ENCODE peak calls at places on chromosomes 3 and 15, in eight cellular contexts. K, V, B, R, F, Y, M and G are unnamed samples.
A peak's percentile ranks its signal among the peaks of the same experiment; 100 is the strongest.

GRCh38 chr15:22780267-22780666 is 6.2 kb upstream of the NIPA1 start:
- DNase-seq in M (no peak), K (no peak), R (no peak), V (peak; percentile 38), F (no peak), Y (no peak), B (no peak), G (no peak)

GRCh38 chr3:196135693-196136639 is 54.1 kb upstream of the TFRC start:
- DNase-seq in M (no peak), B (no peak), K (peak; percentile 35), V (peak; percentile 10), F (no peak), Y (no peak), R (no peak), G (no peak)

GRCh38 chr3:104556372-104557078 is 810.2 kb upstream of the ALCAM start:
- DNase-seq in K (no peak), Y (no peak), M (no peak), V (peak; percentile 60), R (no peak), B (no peak), F (no peak), G (no peak)

GRCh38 chr3:66475386-66476020 is 25.3 kb downstream of the LRIG1 start:
- DNase-seq in R (no peak), F (no peak), B (no peak), V (no peak), K (no peak), M (no peak), Y (no peak), G (no peak)

GRCh38 chr3:98982336-98982735 is 80.8 kb upstream of the DCBLD2 start:
- DNase-seq in Y (no peak), V (no peak), R (no peak), F (no peak), M (no peak), B (no peak), K (no peak), G (peak; percentile 54)

GRCh38 chr15:74314897-74315438 is 52.5 kb downstream of the CYP11A1 start:
- DNase-seq in V (peak; percentile 54), K (no peak), B (no peak), M (no peak), F (peak; percentile 73), Y (no peak), R (no peak), G (peak; percentile 60)

GRCh38 chr15:83092309-83092976 is 15.0 kb upstream of the TM6SF1 start:
- DNase-seq in F (no peak), V (peak; percentile 74), Y (peak; percentile 32), M (no peak), B (peak; percentile 46), R (peak; percentile 73), K (peak; percentile 50), G (no peak)

GRCh38 chr3:193744822-193745684 is 152.0 kb downstream of the OPA1 start:
- DNase-seq in B (no peak), K (peak; percentile 72), Y (no peak), R (no peak), F (no peak), M (no peak), V (no peak), G (no peak)

GRCh38 chr15:45110256-45110820 is 3.6 kb downstream of the DUOX2 start:
- DNase-seq in Y (no peak), R (no peak), B (no peak), F (no peak), M (no peak), V (no peak), K (no peak), G (no peak)

GRCh38 chr15:45113380-45113990 is 487 bp downstream of the DUOX2 start:
- DNase-seq in R (no peak), F (no peak), K (no peak), Y (no peak), B (no peak), V (no peak), M (no peak), G (no peak)

GRCh38 chr15:45112143-45112591 is 1.8 kb downstream of the DUOX2 start:
- DNase-seq in R (no peak), M (no peak), Y (no peak), B (no peak), V (no peak), F (no peak), K (no peak), G (no peak)

GRCh38 chr15:45112592-45113379 is 1.2 kb downstream of the DUOX2 start:
- DNase-seq in K (peak; percentile 35), V (no peak), R (no peak), Y (no peak), F (no peak), B (no peak), M (peak; percentile 13), G (no peak)

GRCh38 chr15:45111390-45112142 is 2.4 kb downstream of the DUOX2 start:
- DNase-seq in K (no peak), V (no peak), M (no peak), Y (no peak), B (no peak), F (no peak), R (no peak), G (no peak)
- TF ChIP-seq CTCF in K (no peak), V (no peak), M (no peak), Y (no peak), B (no peak), F (no peak), R (no peak), G (no peak)

DNA sequence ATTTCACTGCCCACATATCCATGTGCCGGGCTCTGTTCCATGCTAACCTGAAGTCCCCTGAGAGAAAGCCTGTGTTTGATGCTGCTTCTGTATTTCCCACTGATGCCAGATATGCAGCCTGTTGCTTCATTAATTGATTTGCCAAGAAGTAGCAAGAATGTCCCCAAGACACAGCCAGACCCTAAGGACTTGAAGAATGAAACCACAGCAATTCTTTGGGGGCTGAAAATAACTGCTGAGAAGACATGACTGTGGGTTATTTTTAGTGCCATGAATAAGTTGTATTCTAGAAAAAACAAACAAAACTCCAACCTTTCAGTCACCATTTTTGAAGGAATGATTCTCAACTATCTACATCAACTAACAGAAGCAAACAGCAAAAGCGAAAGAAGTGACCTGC is 226.6 kb downstream of the DTWD1 start:
- DNase-seq in F (no peak), B (no peak), R (no peak), Y (no peak), V (peak; percentile 64), K (no peak), M (no peak), G (peak; percentile 69)
- H3K4me3 ChIP-seq in F (no peak overlapping the region), B (no peak overlapping the region), R (no peak overlapping the region), Y (no peak overlapping the region), V (peak overlapping the region; percentile 2), K (no peak overlapping the region), M (no peak overlapping the region), G (no peak overlapping the region)

GRCh38 chr3:30750967-30751366 is 143.5 kb downstream of the GADL1 start:
- DNase-seq in Y (no peak), F (no peak), V (no peak), M (no peak), K (no peak), B (no peak), R (no peak), G (no peak)

GRCh38 chr3:30749230-30749629 is 142.8 kb downstream of the TGFBR2 start:
- DNase-seq in R (no peak), F (no peak), V (no peak), Y (no peak), M (no peak), K (no peak), B (no peak), G (no peak)

GRCh38 chr3:30747771-30748281 is 141.4 kb downstream of the TGFBR2 start:
- DNase-seq in V (peak; percentile 68), F (no peak), Y (no peak), B (no peak), K (peak; percentile 13), R (no peak), M (peak; percentile 41), G (peak; percentile 60)

GRCh38 chr3:30752961-30753360 is 141.5 kb downstream of the GADL1 start:
- DNase-seq in K (peak; percentile 53), V (peak; percentile 84), F (no peak), B (no peak), M (peak; percentile 36), R (no peak), Y (peak; percentile 34), G (peak; percentile 54)

DNA sequence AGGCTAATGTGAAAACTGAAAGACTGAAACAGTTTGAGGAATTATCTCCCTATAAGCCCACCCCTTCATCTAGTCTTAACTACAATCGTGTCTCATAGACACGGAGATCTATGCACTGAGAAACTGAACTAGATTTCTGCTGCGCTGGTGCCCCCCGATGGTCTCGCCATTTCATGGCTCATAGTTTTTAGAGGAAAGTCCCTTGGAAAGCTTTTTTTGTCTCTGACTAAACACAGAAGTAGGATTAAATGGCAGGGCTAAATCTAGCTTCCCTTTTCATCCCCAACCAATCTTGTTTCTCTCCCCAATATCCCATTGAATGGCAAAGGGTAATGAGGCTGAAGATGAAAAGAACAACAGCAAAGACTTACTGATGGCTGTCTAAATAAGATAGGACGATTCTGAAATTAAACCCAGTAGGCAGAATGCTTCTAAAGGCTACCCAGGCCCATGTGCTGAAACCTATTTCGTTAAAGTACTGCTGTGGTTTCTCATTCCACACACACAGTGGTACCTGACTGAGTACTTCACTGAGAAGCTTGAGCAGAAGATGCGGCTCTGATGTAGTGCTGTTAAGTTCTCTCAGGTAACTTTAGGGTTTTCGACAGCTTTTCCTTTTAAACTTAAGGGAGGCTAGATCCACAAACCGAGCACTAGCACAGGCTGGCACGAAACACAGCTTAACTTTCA is 142.7 kb downstream of the GADL1 start:
- DNase-seq in K (peak; percentile 49), R (no peak), F (peak; percentile 52), B (peak; percentile 18), Y (peak; percentile 27), M (no peak), V (peak; percentile 68), G (peak; percentile 74)
- TF ChIP-seq CTCF in K (peak; percentile 53), R (peak; percentile 23), F (peak; percentile 30), B (peak; percentile 38), Y (no peak), M (peak; percentile 49), V (peak; percentile 41), G (peak; percentile 69)

GRCh38 chr3:37520802-37521350 is 340.8 kb upstream of the CTDSPL start:
- DNase-seq in Y (no peak), R (no peak), K (no peak), F (no peak), M (no peak), B (no peak), V (no peak), G (peak; percentile 6)

GRCh38 chr3:37519661-37520060 is 342.0 kb upstream of the CTDSPL start:
- DNase-seq in F (no peak), B (no peak), M (no peak), Y (no peak), K (no peak), R (no peak), V (no peak), G (no peak)

GRCh38 chr3:37523361-37523760 is 338.3 kb upstream of the CTDSPL start:
- DNase-seq in F (no peak), K (no peak), M (no peak), Y (no peak), R (no peak), B (no peak), V (no peak), G (no peak)

GRCh38 chr3:37521403-37521802 is 340.3 kb upstream of the CTDSPL start:
- DNase-seq in K (peak; percentile 29), M (no peak), R (no peak), F (no peak), Y (no peak), B (no peak), V (no peak), G (no peak)

DNA sequence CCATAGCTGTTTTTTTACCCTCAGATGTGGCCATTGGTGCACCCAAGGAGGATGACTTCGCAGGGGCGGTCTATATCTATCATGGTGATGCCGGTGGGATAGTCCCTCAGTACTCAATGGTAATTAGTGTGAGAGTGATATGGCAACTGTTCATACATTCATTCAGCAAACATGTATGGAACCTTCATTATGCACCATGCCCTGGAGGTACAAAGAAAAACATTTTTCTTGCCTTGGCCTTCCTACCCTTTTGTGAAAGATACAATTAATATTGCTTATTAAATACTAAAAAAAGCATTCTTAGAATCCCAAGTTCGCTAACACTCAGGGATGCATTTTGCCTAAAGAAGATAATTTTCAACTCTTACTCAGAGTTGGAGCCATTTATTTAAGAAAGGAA is 342.4 kb upstream of the CTDSPL start:
- DNase-seq in F (no peak), M (no peak), B (no peak), K (no peak), V (no peak), R (no peak), Y (no peak), G (no peak)
- H3K4me3 ChIP-seq in F (no peak overlapping the region), M (no peak overlapping the region), B (no peak overlapping the region), K (no peak overlapping the region), V (no peak overlapping the region), R (no peak overlapping the region), Y (no peak overlapping the region), G (no peak overlapping the region)